ENCODE peak calls at places on chromosomes 7 and 10, in nine cellular contexts. One of them, this sample, is unnamed.

GRCh38 chr7:15855726-15856125 is 169.2 kb upstream of the MEOX2 start:
- DNase-seq in GM23248: no peak
- DNase-seq in HCT116: no peak
- DNase-seq in colonic mucosa: no peak
- DNase-seq in fibroblast of lung: no peak
- DNase-seq in IMR-90: no peak
- DNase-seq in PC-3: no peak
- DNase-seq in neural progenitor cell: no peak
- DNase-seq in kidney: no peak
- DNase-seq in this sample: no peak

GRCh38 chr10:3764626-3765375 is 20.2 kb downstream of the KLF6 start:
- DNase-seq in GM23248: no peak
- DNase-seq in HCT116: no peak
- DNase-seq in colonic mucosa: no peak
- DNase-seq in fibroblast of lung: no peak
- DNase-seq in IMR-90: no peak
- DNase-seq in PC-3: peak; percentile 25
- DNase-seq in neural progenitor cell: no peak
- DNase-seq in kidney: no peak
- DNase-seq in this sample: peak; percentile 80

GRCh38 chr7:158827411-158828342 is 1.6 kb downstream of the ESYT2 start:
- DNase-seq in GM23248: peak; percentile 65
- DNase-seq in HCT116: no peak
- DNase-seq in colonic mucosa: no peak
- DNase-seq in fibroblast of lung: peak; percentile 41
- DNase-seq in IMR-90: peak; percentile 40
- DNase-seq in PC-3: peak; percentile 36
- DNase-seq in neural progenitor cell: no peak
- DNase-seq in kidney: no peak
- DNase-seq in this sample: peak; percentile 29

GRCh38 chr10:67015225-67015624 is 89.4 kb downstream of the LRRTM3 start:
- DNase-seq in GM23248: no peak
- DNase-seq in HCT116: no peak
- DNase-seq in colonic mucosa: no peak
- DNase-seq in fibroblast of lung: peak; percentile 50
- DNase-seq in IMR-90: no peak
- DNase-seq in PC-3: peak; percentile 58
- DNase-seq in neural progenitor cell: no peak
- DNase-seq in kidney: no peak
- DNase-seq in this sample: no peak

GRCh38 chr7:16989883-16990413 is 108.2 kb upstream of the AGR3 start:
- DNase-seq in GM23248: peak; percentile 71
- DNase-seq in HCT116: peak; percentile 75
- DNase-seq in colonic mucosa: peak; percentile 90
- DNase-seq in fibroblast of lung: peak; percentile 97
- DNase-seq in IMR-90: peak; percentile 80
- DNase-seq in PC-3: peak; percentile 98
- DNase-seq in neural progenitor cell: no peak
- DNase-seq in kidney: no peak
- DNase-seq in this sample: no peak

GRCh38 chr7:66198461-66198860 is 6.7 kb upstream of the TPST1 start:
- DNase-seq in GM23248: no peak
- DNase-seq in HCT116: no peak
- DNase-seq in colonic mucosa: no peak
- DNase-seq in fibroblast of lung: no peak
- DNase-seq in IMR-90: no peak
- DNase-seq in PC-3: no peak
- DNase-seq in neural progenitor cell: no peak
- DNase-seq in kidney: peak; percentile 23
- DNase-seq in this sample: no peak

GRCh38 chr7:131196808-131197207 is 130.9 kb upstream of the MKLN1 start:
- DNase-seq in GM23248: peak; percentile 42
- DNase-seq in HCT116: no peak
- DNase-seq in colonic mucosa: no peak
- DNase-seq in fibroblast of lung: peak; percentile 44
- DNase-seq in IMR-90: peak; percentile 49
- DNase-seq in PC-3: no peak
- DNase-seq in neural progenitor cell: peak; percentile 66
- DNase-seq in kidney: no peak
- DNase-seq in this sample: no peak

GRCh38 chr10:110802551-110803238 is 69.0 kb upstream of the PDCD4 start:
- DNase-seq in GM23248: peak; percentile 93
- DNase-seq in HCT116: no peak
- DNase-seq in colonic mucosa: peak; percentile 78
- DNase-seq in fibroblast of lung: peak; percentile 81
- DNase-seq in IMR-90: peak; percentile 94
- DNase-seq in PC-3: no peak
- DNase-seq in neural progenitor cell: no peak
- DNase-seq in kidney: peak; percentile 91
- DNase-seq in this sample: peak; percentile 10

GRCh38 chr10:11212686-11213085 is 195.0 kb downstream of the CELF2 start:
- DNase-seq in GM23248: no peak
- DNase-seq in HCT116: no peak
- DNase-seq in colonic mucosa: no peak
- DNase-seq in fibroblast of lung: no peak
- DNase-seq in IMR-90: no peak
- DNase-seq in PC-3: no peak
- DNase-seq in neural progenitor cell: no peak
- DNase-seq in kidney: no peak
- DNase-seq in this sample: no peak

GRCh38 chr10:11212285-11212684 is 194.6 kb downstream of the CELF2 start:
- DNase-seq in GM23248: no peak
- DNase-seq in HCT116: no peak
- DNase-seq in colonic mucosa: no peak
- DNase-seq in fibroblast of lung: no peak
- DNase-seq in IMR-90: no peak
- DNase-seq in PC-3: no peak
- DNase-seq in neural progenitor cell: no peak
- DNase-seq in kidney: no peak
- DNase-seq in this sample: no peak

GRCh38 chr10:11215468-11215867 is 197.8 kb downstream of the CELF2 start:
- DNase-seq in GM23248: no peak
- DNase-seq in HCT116: no peak
- DNase-seq in colonic mucosa: no peak
- DNase-seq in fibroblast of lung: no peak
- DNase-seq in IMR-90: no peak
- DNase-seq in PC-3: no peak
- DNase-seq in neural progenitor cell: no peak
- DNase-seq in kidney: no peak
- DNase-seq in this sample: no peak

GRCh38 chr10:11213156-11213555 is 195.5 kb downstream of the CELF2 start:
- DNase-seq in GM23248: no peak
- DNase-seq in HCT116: no peak
- DNase-seq in colonic mucosa: no peak
- DNase-seq in fibroblast of lung: no peak
- DNase-seq in IMR-90: no peak
- DNase-seq in PC-3: no peak
- DNase-seq in neural progenitor cell: peak; percentile 6
- DNase-seq in kidney: no peak
- DNase-seq in this sample: no peak

DNA sequence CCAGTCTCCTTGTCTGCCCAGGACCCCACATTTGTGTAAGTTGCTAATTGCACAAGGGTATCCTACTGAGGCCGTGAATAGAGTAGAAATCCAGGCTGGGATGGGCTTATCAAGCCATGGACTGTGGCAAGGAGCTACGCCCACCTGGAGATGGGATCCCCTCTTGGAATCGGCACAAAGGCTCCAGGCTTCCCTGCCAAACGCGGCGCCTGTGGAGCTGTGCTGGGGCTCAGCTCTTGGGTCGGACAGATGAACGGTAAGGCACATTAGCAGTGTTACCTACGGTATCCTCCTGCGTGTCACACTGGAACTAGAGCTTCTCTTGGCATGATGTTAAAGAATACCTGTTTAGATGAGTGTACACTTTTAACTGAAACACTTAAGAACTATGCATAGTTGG is 196.7 kb downstream of the CELF2 start:
- DNase-seq in GM23248: no peak
- DNase-seq in HCT116: no peak
- DNase-seq in colonic mucosa: no peak
- DNase-seq in fibroblast of lung: no peak
- DNase-seq in IMR-90: no peak
- DNase-seq in PC-3: no peak
- DNase-seq in neural progenitor cell: no peak
- DNase-seq in kidney: no peak
- DNase-seq in this sample: no peak
- H3K4me1 ChIP-seq in GM23248: no peaks in the 10 kb centered on the region
- H3K4me1 ChIP-seq in HCT116: no peaks in the 10 kb centered on the region
- H3K4me1 ChIP-seq in colonic mucosa: no peaks in the 10 kb centered on the region
- H3K4me1 ChIP-seq in fibroblast of lung: no peaks in the 10 kb centered on the region
- H3K4me1 ChIP-seq in IMR-90: no peaks in the 10 kb centered on the region
- H3K4me1 ChIP-seq in PC-3: no peaks in the 10 kb centered on the region
- H3K4me1 ChIP-seq in neural progenitor cell: peaks cover 12% of the 10 kb centered on the region
- H3K4me1 ChIP-seq in kidney: no peaks in the 10 kb centered on the region
- H3K4me1 ChIP-seq in this sample: peaks cover 21% of the 10 kb centered on the region

DNA sequence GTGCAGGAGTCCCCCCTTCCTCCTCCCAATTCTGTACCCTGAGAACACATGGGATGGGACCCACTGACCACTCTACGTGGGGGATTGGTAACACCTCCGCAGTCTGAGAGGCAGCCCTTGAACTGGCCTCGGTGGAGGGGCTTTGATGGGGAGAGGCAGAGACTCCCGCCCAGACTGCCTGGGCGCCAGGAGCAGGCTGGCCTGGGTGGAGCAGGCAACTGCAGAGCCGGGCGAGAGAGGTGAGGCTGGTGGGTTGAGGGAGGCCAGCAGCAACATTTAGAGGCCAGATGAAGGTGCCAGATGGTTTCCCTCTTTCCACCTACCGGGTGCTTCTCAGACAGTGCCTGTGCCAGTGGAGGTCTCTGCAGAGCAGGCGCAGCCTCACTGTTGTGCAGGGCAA is 30.7 kb upstream of the ZNF467 start:
- DNase-seq in GM23248: no peak
- DNase-seq in HCT116: no peak
- DNase-seq in colonic mucosa: no peak
- DNase-seq in fibroblast of lung: no peak
- DNase-seq in IMR-90: no peak
- DNase-seq in PC-3: no peak
- DNase-seq in neural progenitor cell: no peak
- DNase-seq in kidney: no peak
- DNase-seq in this sample: no peak
- H3K9ac ChIP-seq in GM23248: no peak overlapping the region
- H3K9ac ChIP-seq in HCT116: no peak overlapping the region
- H3K9ac ChIP-seq in colonic mucosa: no peak overlapping the region
- H3K9ac ChIP-seq in fibroblast of lung: no peak overlapping the region
- H3K9ac ChIP-seq in IMR-90: no peak overlapping the region
- H3K9ac ChIP-seq in PC-3: no peak overlapping the region
- H3K9ac ChIP-seq in neural progenitor cell: no peak overlapping the region
- H3K9ac ChIP-seq in kidney: no peak overlapping the region
- H3K9ac ChIP-seq in this sample: no peak overlapping the region

GRCh38 chr10:120429395-120429794 is 27.6 kb upstream of the PLPP4 start:
- DNase-seq in GM23248: no peak
- DNase-seq in HCT116: no peak
- DNase-seq in colonic mucosa: no peak
- DNase-seq in fibroblast of lung: no peak
- DNase-seq in IMR-90: no peak
- DNase-seq in PC-3: no peak
- DNase-seq in neural progenitor cell: no peak
- DNase-seq in kidney: no peak
- DNase-seq in this sample: no peak

GRCh38 chr10:120433176-120433575 is 23.9 kb upstream of the PLPP4 start:
- DNase-seq in GM23248: no peak
- DNase-seq in HCT116: no peak
- DNase-seq in colonic mucosa: no peak
- DNase-seq in fibroblast of lung: no peak
- DNase-seq in IMR-90: no peak
- DNase-seq in PC-3: no peak
- DNase-seq in neural progenitor cell: no peak
- DNase-seq in kidney: no peak
- DNase-seq in this sample: no peak

GRCh38 chr10:120428754-120429153 is 28.3 kb upstream of the PLPP4 start:
- DNase-seq in GM23248: no peak
- DNase-seq in HCT116: no peak
- DNase-seq in colonic mucosa: no peak
- DNase-seq in fibroblast of lung: no peak
- DNase-seq in IMR-90: no peak
- DNase-seq in PC-3: no peak
- DNase-seq in neural progenitor cell: no peak
- DNase-seq in kidney: no peak
- DNase-seq in this sample: no peak

GRCh38 chr10:120432209-120432608 is 24.8 kb upstream of the PLPP4 start:
- DNase-seq in GM23248: no peak
- DNase-seq in HCT116: no peak
- DNase-seq in colonic mucosa: no peak
- DNase-seq in fibroblast of lung: no peak
- DNase-seq in IMR-90: no peak
- DNase-seq in PC-3: no peak
- DNase-seq in neural progenitor cell: no peak
- DNase-seq in kidney: no peak
- DNase-seq in this sample: no peak

GRCh38 chr10:120431356-120431755 is 25.7 kb upstream of the PLPP4 start:
- DNase-seq in GM23248: no peak
- DNase-seq in HCT116: no peak
- DNase-seq in colonic mucosa: no peak
- DNase-seq in fibroblast of lung: no peak
- DNase-seq in IMR-90: no peak
- DNase-seq in PC-3: no peak
- DNase-seq in neural progenitor cell: no peak
- DNase-seq in kidney: no peak
- DNase-seq in this sample: no peak
- H3K27ac ChIP-seq in GM23248: no peak overlapping the region
- H3K27ac ChIP-seq in HCT116: no peak overlapping the region
- H3K27ac ChIP-seq in colonic mucosa: no peak overlapping the region
- H3K27ac ChIP-seq in fibroblast of lung: no peak overlapping the region
- H3K27ac ChIP-seq in IMR-90: no peak overlapping the region
- H3K27ac ChIP-seq in PC-3: no peak overlapping the region
- H3K27ac ChIP-seq in neural progenitor cell: no peak overlapping the region
- H3K27ac ChIP-seq in kidney: no peak overlapping the region
- H3K27ac ChIP-seq in this sample: no peak overlapping the region

DNA sequence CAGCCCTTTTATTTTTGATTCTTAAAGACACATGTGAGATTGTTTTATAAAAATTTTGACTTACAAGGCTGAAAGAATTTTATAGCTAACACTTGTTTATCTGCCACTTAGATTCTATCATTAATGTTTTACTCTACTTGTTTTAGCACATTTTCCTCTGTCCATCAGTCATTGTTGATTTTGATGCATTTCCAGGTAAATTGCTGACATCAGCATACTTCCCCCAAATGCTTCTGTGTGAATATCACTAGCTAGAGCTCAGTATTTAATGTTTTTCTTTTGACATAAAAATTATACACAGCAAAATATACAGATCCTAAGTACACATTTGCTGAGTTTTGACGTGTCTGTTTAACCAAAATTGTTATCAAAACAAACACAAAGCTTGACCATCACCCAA is 43.0 kb downstream of the INPP5A start:
- DNase-seq in GM23248: no peak
- DNase-seq in HCT116: no peak
- DNase-seq in colonic mucosa: no peak
- DNase-seq in fibroblast of lung: no peak
- DNase-seq in IMR-90: no peak
- DNase-seq in PC-3: no peak
- DNase-seq in neural progenitor cell: no peak
- DNase-seq in kidney: no peak
- DNase-seq in this sample: no peak
- H3K4me1 ChIP-seq in GM23248: no peaks in the 10 kb centered on the region
- H3K4me1 ChIP-seq in HCT116: no peaks in the 10 kb centered on the region
- H3K4me1 ChIP-seq in colonic mucosa: peaks cover 9% of the 10 kb centered on the region
- H3K4me1 ChIP-seq in fibroblast of lung: peaks cover 4% of the 10 kb centered on the region
- H3K4me1 ChIP-seq in IMR-90: peaks cover 6% of the 10 kb centered on the region
- H3K4me1 ChIP-seq in PC-3: peaks cover 19% of the 10 kb centered on the region
- H3K4me1 ChIP-seq in neural progenitor cell: peaks cover 4% of the 10 kb centered on the region
- H3K4me1 ChIP-seq in kidney: peaks cover 11% of the 10 kb centered on the region
- H3K4me1 ChIP-seq in this sample: no peaks in the 10 kb centered on the region

This sample was measured in DND-41.